ENCODE peak calls at places on chromosome 19, in ten cellular contexts. L is GM03348; T is aorta; V is stimulated activated CD4-positive, alpha-beta T cell treated with anti-CD3 and anti-CD28 coated beads, Interleukin-1b, Interleukin-23, amount 100 ng/mL, for 48 hours; O is Right ventricle myocardium superior; Q is GM12865; J is AG10803; P is GM13976; F is uterus; I is activated CD4-positive, alpha-beta T cell treated with anti-CD3 and anti-CD28 coated beads for 1 hour. D is an unnamed sample.

GRCh38 chr19:42422576-42423461 is 4.4 kb downstream of the LIPE start:
- DNase-seq in L (no peak), T (no peak), V (peak), O (no peak), Q (peak), J (no peak), P (peak), F (no peak), I (peak), D (peak)

GRCh38 chr19:2202366-2202765 is 33.8 kb downstream of the PLEKHJ1 start:
- DNase-seq in L (no peak), T (no peak), V (no peak), O (no peak), Q (no peak), J (no peak), P (no peak), F (no peak), I (no peak), D (no peak)

GRCh38 chr19:18666304-18666703 is 17.2 kb upstream of the CRTC1 start:
- DNase-seq in L (no peak), T (no peak), V (no peak), O (no peak), Q (no peak), J (no peak), P (no peak), F (no peak), I (no peak), D (no peak)

GRCh38 chr19:48636859-48637448 is at the start of gene DBP:
- DNase-seq in L (no peak), T (no peak), V (no peak), O (peak), Q (no peak), J (no peak), P (no peak), F (no peak), I (no peak), D (no peak)

GRCh38 chr19:15454371-15454800 is 4.6 kb upstream of the WIZ start:
- DNase-seq in L (no peak), T (no peak), V (no peak), O (no peak), Q (no peak), J (no peak), P (no peak), F (no peak), I (no peak), D (no peak)

GRCh38 chr19:10286803-10287737 is at the start of gene ICAM4:
- DNase-seq in L (no peak), T (no peak), V (no peak), O (peak), Q (peak), J (no peak), P (peak), F (peak), I (no peak), D (no peak)

GRCh38 chr19:50705422-50706019 is 14.1 kb downstream of the SHANK1 start:
- DNase-seq in L (peak), T (no peak), V (peak), O (no peak), Q (peak), J (peak), P (peak), F (no peak), I (no peak), D (peak)

GRCh38 chr19:19628499-19629134 is 597 bp upstream of the LPAR2 start:
- DNase-seq in L (no peak), T (no peak), V (peak), O (no peak), Q (peak), J (peak), P (peak), F (no peak), I (peak), D (no peak)

GRCh38 chr19:3132971-3133792 is 2.7 kb upstream of the GNA15 start:
- DNase-seq in L (peak), T (no peak), V (peak), O (peak), Q (peak), J (peak), P (peak), F (no peak), I (peak), D (peak)

GRCh38 chr19:33171916-33172359 is 22.2 kb upstream of the LRP3 start:
- DNase-seq in L (peak), T (peak), V (no peak), O (no peak), Q (no peak), J (peak), P (no peak), F (no peak), I (no peak), D (no peak)

GRCh38 chr19:12745166-12745897 is 6.3 kb upstream of the BEST2 start:
- DNase-seq in L (no peak), T (no peak), V (no peak), O (no peak), Q (no peak), J (no peak), P (no peak), F (no peak), I (no peak), D (no peak)

GRCh38 chr19:7400815-7401214 is 52.1 kb downstream of the ARHGEF18 start:
- DNase-seq in L (no peak), T (no peak), V (no peak), O (no peak), Q (no peak), J (no peak), P (no peak), F (no peak), I (no peak), D (no peak)

GRCh38 chr19:8576273-8576993 is 809 bp downstream of the MYO1F start:
- DNase-seq in L (no peak), T (no peak), V (no peak), O (no peak), Q (peak), J (no peak), P (no peak), F (no peak), I (no peak), D (no peak)

GRCh38 chr19:17075860-17076538 is 422 bp downstream of the MYO9B start:
- DNase-seq in L (peak), T (peak), V (peak), O (peak), Q (peak), J (no peak), P (no peak), F (peak), I (no peak), D (peak)

GRCh38 chr19:5035817-5036732 is 67.2 kb downstream of the KDM4B start:
- DNase-seq in L (no peak), T (no peak), V (no peak), O (no peak), Q (no peak), J (no peak), P (no peak), F (no peak), I (no peak), D (no peak)

GRCh38 chr19:44596428-44597130 is 16.8 kb upstream of the IGSF23 start:
- DNase-seq in L (no peak), T (no peak), V (no peak), O (no peak), Q (no peak), J (no peak), P (no peak), F (no peak), I (no peak), D (no peak)

GRCh38 chr19:48991823-48992570 is 1.1 kb downstream of the GYS1 start:
- DNase-seq in L (peak), T (peak), V (no peak), O (peak), Q (peak), J (peak), P (peak), F (peak), I (no peak), D (no peak)

GRCh38 chr19:4497770-4498389 is 20.4 kb downstream of the PLIN4 start:
- DNase-seq in L (no peak), T (no peak), V (no peak), O (peak), Q (no peak), J (no peak), P (no peak), F (no peak), I (no peak), D (no peak)

GRCh38 chr19:9673912-9674668 is 810 bp downstream of the ZNF562 start:
- DNase-seq in L (no peak), T (no peak), V (peak), O (no peak), Q (peak), J (no peak), P (no peak), F (no peak), I (no peak), D (peak)

GRCh38 chr19:39398297-39398864 is 7.2 kb downstream of the MED29 start:
- DNase-seq in L (peak), T (peak), V (peak), O (peak), Q (peak), J (peak), P (peak), F (peak), I (peak), D (peak)

GRCh38 chr19:6608950-6609349 is 18.0 kb upstream of the CD70 start:
- DNase-seq in L (no peak), T (no peak), V (no peak), O (no peak), Q (peak), J (peak), P (no peak), F (no peak), I (no peak), D (no peak)

GRCh38 chr19:15251749-15252397 is 19.6 kb upstream of the EPHX3 start:
- DNase-seq in L (peak), T (peak), V (no peak), O (peak), Q (no peak), J (peak), P (no peak), F (peak), I (no peak), D (no peak)

GRCh38 chr19:49677232-49677881 is at the start of gene PRMT1:
- DNase-seq in L (peak), T (peak), V (peak), O (peak), Q (peak), J (no peak), P (no peak), F (no peak), I (peak), D (peak)

GRCh38 chr19:11016591-11016990 is 55.8 kb downstream of the SMARCA4 start:
- DNase-seq in L (no peak), T (no peak), V (no peak), O (no peak), Q (no peak), J (no peak), P (no peak), F (no peak), I (no peak), D (no peak)

GRCh38 chr19:40908981-40909380 is 26.9 kb upstream of the CYP2A7 start:
- DNase-seq in L (no peak), T (no peak), V (peak), O (no peak), Q (no peak), J (no peak), P (no peak), F (no peak), I (peak), D (no peak)

GRCh38 chr19:13804830-13805683 is 9.8 kb downstream of the ZSWIM4 start:
- DNase-seq in L (no peak), T (no peak), V (no peak), O (peak), Q (no peak), J (no peak), P (no peak), F (no peak), I (no peak), D (no peak)

GRCh38 chr19:15631817-15632216 is 8.9 kb upstream of the CYP4F3 start:
- DNase-seq in L (peak), T (no peak), V (no peak), O (no peak), Q (peak), J (no peak), P (peak), F (no peak), I (no peak), D (peak)

GRCh38 chr19:29202281-29202680 is 10.7 kb downstream of the UQCRFS1 start:
- DNase-seq in L (no peak), T (no peak), V (no peak), O (no peak), Q (no peak), J (no peak), P (no peak), F (no peak), I (no peak), D (no peak)

GRCh38 chr19:53868091-53868891 is 608 bp downstream of the MYADM start:
- DNase-seq in L (peak), T (peak), V (peak), O (peak), Q (no peak), J (peak), P (peak), F (peak), I (no peak), D (peak)

GRCh38 chr19:38932425-38933179 is 1.9 kb downstream of the MRPS12 start:
- DNase-seq in L (peak), T (no peak), V (no peak), O (no peak), Q (peak), J (peak), P (no peak), F (no peak), I (no peak), D (peak)

GRCh38 chr19:32824136-32824835 is 45.3 kb downstream of the SLC7A9 start:
- DNase-seq in L (no peak), T (no peak), V (no peak), O (no peak), Q (no peak), J (no peak), P (no peak), F (no peak), I (no peak), D (no peak)

GRCh38 chr19:55229789-55230182 is 1.2 kb upstream of the TMEM86B start:
- DNase-seq in L (no peak), T (no peak), V (no peak), O (no peak), Q (no peak), J (no peak), P (no peak), F (no peak), I (no peak), D (no peak)

GRCh38 chr19:55165952-55166529 is 372 bp downstream of the DNAAF3 start:
- DNase-seq in L (peak), T (no peak), V (peak), O (peak), Q (peak), J (peak), P (peak), F (no peak), I (no peak), D (peak)

GRCh38 chr19:42330521-42330835 is 5.0 kb downstream of the MEGF8 start:
- DNase-seq in L (peak), T (no peak), V (no peak), O (no peak), Q (no peak), J (peak), P (no peak), F (no peak), I (no peak), D (no peak)

GRCh38 chr19:4379383-4380253 is 20.7 kb downstream of the SH3GL1 start:
- DNase-seq in L (no peak), T (no peak), V (peak), O (peak), Q (peak), J (peak), P (peak), F (no peak), I (no peak), D (peak)

D was measured in NAMALWA.